ENCODE peak calls at places on chromosomes 4 and X, in nine cellular contexts. One of them, this sample, is unnamed.
A peak's percentile ranks its signal among the peaks of the same experiment; 100 is the strongest.

GRCh38 chr4:1418494-1419285 is 12.4 kb upstream of the NKX1-1 start:
- DNase-seq in stimulated activated CD8-positive, alpha-beta memory T cell treated with anti-CD3 and anti-CD28 coated beads, Interleukin-7, amount 100 ng/mL, for 24 hours: no peak
- DNase-seq in NB4: no peak
- DNase-seq in esophagus squamous epithelium: no peak
- DNase-seq in neuronal stem cell: no peak
- DNase-seq in EL: no peak
- DNase-seq in T-helper 1 cell: no peak
- DNase-seq in transverse colon: no peak
- DNase-seq in CD4-positive, CD25-positive, alpha-beta regulatory T cell: no peak
- DNase-seq in this sample: no peak

GRCh38 chr4:81465668-81466357 is 5.9 kb downstream of the RASGEF1B start:
- DNase-seq in EL: no peak
- DNase-seq in neuronal stem cell: no peak
- DNase-seq in CD4-positive, CD25-positive, alpha-beta regulatory T cell: no peak
- DNase-seq in T-helper 1 cell: no peak
- DNase-seq in NB4: no peak
- DNase-seq in esophagus squamous epithelium: no peak
- DNase-seq in stimulated activated CD8-positive, alpha-beta memory T cell treated with anti-CD3 and anti-CD28 coated beads, Interleukin-7, amount 100 ng/mL, for 24 hours: no peak
- DNase-seq in transverse colon: no peak
- DNase-seq in this sample: no peak

GRCh38 chr4:178976861-178977260 is 1534.6 kb upstream of the AGA start:
- DNase-seq in neuronal stem cell: no peak
- DNase-seq in CD4-positive, CD25-positive, alpha-beta regulatory T cell: no peak
- DNase-seq in EL: no peak
- DNase-seq in esophagus squamous epithelium: no peak
- DNase-seq in T-helper 1 cell: no peak
- DNase-seq in NB4: peak; percentile 7
- DNase-seq in transverse colon: no peak
- DNase-seq in stimulated activated CD8-positive, alpha-beta memory T cell treated with anti-CD3 and anti-CD28 coated beads, Interleukin-7, amount 100 ng/mL, for 24 hours: no peak
- DNase-seq in this sample: no peak

GRCh38 chrX:115892787-115893671 is 277.5 kb upstream of the AGTR2 start:
- DNase-seq in stimulated activated CD8-positive, alpha-beta memory T cell treated with anti-CD3 and anti-CD28 coated beads, Interleukin-7, amount 100 ng/mL, for 24 hours: no peak
- DNase-seq in CD4-positive, CD25-positive, alpha-beta regulatory T cell: no peak
- DNase-seq in transverse colon: peak; percentile 81
- DNase-seq in neuronal stem cell: no peak
- DNase-seq in T-helper 1 cell: no peak
- DNase-seq in esophagus squamous epithelium: no peak
- DNase-seq in EL: peak; percentile 10
- DNase-seq in NB4: peak; percentile 52
- DNase-seq in this sample: peak; percentile 73

GRCh38 chrX:134431894-134432293 is 28.1 kb upstream of the HPRT1 start:
- DNase-seq in neuronal stem cell: no peak
- DNase-seq in CD4-positive, CD25-positive, alpha-beta regulatory T cell: no peak
- DNase-seq in transverse colon: no peak
- DNase-seq in T-helper 1 cell: no peak
- DNase-seq in stimulated activated CD8-positive, alpha-beta memory T cell treated with anti-CD3 and anti-CD28 coated beads, Interleukin-7, amount 100 ng/mL, for 24 hours: no peak
- DNase-seq in esophagus squamous epithelium: no peak
- DNase-seq in NB4: peak; percentile 22
- DNase-seq in EL: peak; percentile 69
- DNase-seq in this sample: no peak

GRCh38 chr4:143251348-143251747 is 66.6 kb downstream of the USP38 start:
- DNase-seq in NB4: no peak
- DNase-seq in transverse colon: peak; percentile 19
- DNase-seq in neuronal stem cell: no peak
- DNase-seq in T-helper 1 cell: no peak
- DNase-seq in EL: no peak
- DNase-seq in esophagus squamous epithelium: no peak
- DNase-seq in stimulated activated CD8-positive, alpha-beta memory T cell treated with anti-CD3 and anti-CD28 coated beads, Interleukin-7, amount 100 ng/mL, for 24 hours: no peak
- DNase-seq in CD4-positive, CD25-positive, alpha-beta regulatory T cell: no peak
- DNase-seq in this sample: no peak

GRCh38 chr4:67593741-67594175 is 35.2 kb downstream of the STAP1 start:
- DNase-seq in T-helper 1 cell: no peak
- DNase-seq in neuronal stem cell: no peak
- DNase-seq in esophagus squamous epithelium: no peak
- DNase-seq in stimulated activated CD8-positive, alpha-beta memory T cell treated with anti-CD3 and anti-CD28 coated beads, Interleukin-7, amount 100 ng/mL, for 24 hours: no peak
- DNase-seq in NB4: peak; percentile 8
- DNase-seq in EL: no peak
- DNase-seq in CD4-positive, CD25-positive, alpha-beta regulatory T cell: no peak
- DNase-seq in transverse colon: no peak
- DNase-seq in this sample: no peak

GRCh38 chr4:7974425-7974824 is 34.8 kb upstream of the AFAP1 start:
- DNase-seq in esophagus squamous epithelium: no peak
- DNase-seq in NB4: no peak
- DNase-seq in transverse colon: no peak
- DNase-seq in stimulated activated CD8-positive, alpha-beta memory T cell treated with anti-CD3 and anti-CD28 coated beads, Interleukin-7, amount 100 ng/mL, for 24 hours: no peak
- DNase-seq in CD4-positive, CD25-positive, alpha-beta regulatory T cell: no peak
- DNase-seq in EL: no peak
- DNase-seq in T-helper 1 cell: no peak
- DNase-seq in neuronal stem cell: no peak
- DNase-seq in this sample: no peak

GRCh38 chr4:153344131-153345010 is at the start of gene MND1:
- DNase-seq in esophagus squamous epithelium: peak; percentile 7
- DNase-seq in neuronal stem cell: peak; percentile 92
- DNase-seq in EL: peak; percentile 87
- DNase-seq in CD4-positive, CD25-positive, alpha-beta regulatory T cell: peak; percentile 86
- DNase-seq in transverse colon: peak; percentile 86
- DNase-seq in stimulated activated CD8-positive, alpha-beta memory T cell treated with anti-CD3 and anti-CD28 coated beads, Interleukin-7, amount 100 ng/mL, for 24 hours: peak; percentile 85
- DNase-seq in T-helper 1 cell: peak; percentile 86
- DNase-seq in NB4: peak; percentile 94
- DNase-seq in this sample: peak; percentile 93

GRCh38 chrX:47664737-47665136 is 5.8 kb upstream of the UXT start:
- DNase-seq in T-helper 1 cell: no peak
- DNase-seq in stimulated activated CD8-positive, alpha-beta memory T cell treated with anti-CD3 and anti-CD28 coated beads, Interleukin-7, amount 100 ng/mL, for 24 hours: no peak
- DNase-seq in esophagus squamous epithelium: no peak
- DNase-seq in EL: peak; percentile 6
- DNase-seq in NB4: no peak
- DNase-seq in neuronal stem cell: no peak
- DNase-seq in CD4-positive, CD25-positive, alpha-beta regulatory T cell: no peak
- DNase-seq in transverse colon: no peak
- DNase-seq in this sample: no peak

GRCh38 chr4:108637856-108638255 is 12.5 kb upstream of the OSTC start:
- DNase-seq in neuronal stem cell: no peak
- DNase-seq in transverse colon: no peak
- DNase-seq in CD4-positive, CD25-positive, alpha-beta regulatory T cell: no peak
- DNase-seq in stimulated activated CD8-positive, alpha-beta memory T cell treated with anti-CD3 and anti-CD28 coated beads, Interleukin-7, amount 100 ng/mL, for 24 hours: no peak
- DNase-seq in T-helper 1 cell: no peak
- DNase-seq in EL: no peak
- DNase-seq in NB4: no peak
- DNase-seq in esophagus squamous epithelium: no peak
- DNase-seq in this sample: no peak

GRCh38 chr4:150849016-150849415 is 166.1 kb downstream of the LRBA start:
- DNase-seq in transverse colon: no peak
- DNase-seq in EL: no peak
- DNase-seq in NB4: no peak
- DNase-seq in neuronal stem cell: no peak
- DNase-seq in CD4-positive, CD25-positive, alpha-beta regulatory T cell: no peak
- DNase-seq in esophagus squamous epithelium: no peak
- DNase-seq in stimulated activated CD8-positive, alpha-beta memory T cell treated with anti-CD3 and anti-CD28 coated beads, Interleukin-7, amount 100 ng/mL, for 24 hours: no peak
- DNase-seq in T-helper 1 cell: no peak
- DNase-seq in this sample: no peak

GRCh38 chr4:107988763-107989035 is 990 bp upstream of the HADH start:
- DNase-seq in NB4: no peak
- DNase-seq in T-helper 1 cell: no peak
- DNase-seq in esophagus squamous epithelium: no peak
- DNase-seq in transverse colon: peak; percentile 17
- DNase-seq in EL: no peak
- DNase-seq in CD4-positive, CD25-positive, alpha-beta regulatory T cell: no peak
- DNase-seq in neuronal stem cell: no peak
- DNase-seq in stimulated activated CD8-positive, alpha-beta memory T cell treated with anti-CD3 and anti-CD28 coated beads, Interleukin-7, amount 100 ng/mL, for 24 hours: no peak
- DNase-seq in this sample: no peak

GRCh38 chr4:119034276-119035008 is 101.2 kb upstream of the MYOZ2 start:
- DNase-seq in NB4: no peak
- DNase-seq in esophagus squamous epithelium: no peak
- DNase-seq in EL: peak; percentile 30
- DNase-seq in T-helper 1 cell: no peak
- DNase-seq in transverse colon: no peak
- DNase-seq in CD4-positive, CD25-positive, alpha-beta regulatory T cell: no peak
- DNase-seq in neuronal stem cell: no peak
- DNase-seq in stimulated activated CD8-positive, alpha-beta memory T cell treated with anti-CD3 and anti-CD28 coated beads, Interleukin-7, amount 100 ng/mL, for 24 hours: no peak
- DNase-seq in this sample: no peak

GRCh38 chr4:159443975-159444374 is 341.1 kb downstream of the RAPGEF2 start:
- DNase-seq in CD4-positive, CD25-positive, alpha-beta regulatory T cell: no peak
- DNase-seq in T-helper 1 cell: no peak
- DNase-seq in esophagus squamous epithelium: no peak
- DNase-seq in NB4: no peak
- DNase-seq in stimulated activated CD8-positive, alpha-beta memory T cell treated with anti-CD3 and anti-CD28 coated beads, Interleukin-7, amount 100 ng/mL, for 24 hours: no peak
- DNase-seq in transverse colon: no peak
- DNase-seq in EL: no peak
- DNase-seq in neuronal stem cell: no peak
- DNase-seq in this sample: no peak

GRCh38 chr4:52951016-52951415 is 88.9 kb downstream of the RASL11B start:
- DNase-seq in T-helper 1 cell: no peak
- DNase-seq in EL: no peak
- DNase-seq in transverse colon: no peak
- DNase-seq in NB4: no peak
- DNase-seq in neuronal stem cell: no peak
- DNase-seq in esophagus squamous epithelium: no peak
- DNase-seq in stimulated activated CD8-positive, alpha-beta memory T cell treated with anti-CD3 and anti-CD28 coated beads, Interleukin-7, amount 100 ng/mL, for 24 hours: no peak
- DNase-seq in CD4-positive, CD25-positive, alpha-beta regulatory T cell: no peak
- DNase-seq in this sample: no peak

GRCh38 chr4:36343501-36343900 is 62.1 kb downstream of the DTHD1 start:
- DNase-seq in neuronal stem cell: no peak
- DNase-seq in T-helper 1 cell: no peak
- DNase-seq in NB4: no peak
- DNase-seq in transverse colon: no peak
- DNase-seq in EL: no peak
- DNase-seq in esophagus squamous epithelium: no peak
- DNase-seq in CD4-positive, CD25-positive, alpha-beta regulatory T cell: no peak
- DNase-seq in stimulated activated CD8-positive, alpha-beta memory T cell treated with anti-CD3 and anti-CD28 coated beads, Interleukin-7, amount 100 ng/mL, for 24 hours: no peak
- DNase-seq in this sample: no peak

GRCh38 chr4:8915201-8916200 is 43.9 kb upstream of the HMX1 start:
- DNase-seq in T-helper 1 cell: no peak
- DNase-seq in esophagus squamous epithelium: no peak
- DNase-seq in stimulated activated CD8-positive, alpha-beta memory T cell treated with anti-CD3 and anti-CD28 coated beads, Interleukin-7, amount 100 ng/mL, for 24 hours: no peak
- DNase-seq in transverse colon: no peak
- DNase-seq in EL: no peak
- DNase-seq in NB4: peak; percentile 1
- DNase-seq in neuronal stem cell: no peak
- DNase-seq in CD4-positive, CD25-positive, alpha-beta regulatory T cell: no peak
- DNase-seq in this sample: no peak

GRCh38 chrX:46837543-46838481 is 969 bp downstream of the RP2 start:
- DNase-seq in transverse colon: no peak
- DNase-seq in CD4-positive, CD25-positive, alpha-beta regulatory T cell: peak; percentile 19
- DNase-seq in EL: peak; percentile 37
- DNase-seq in T-helper 1 cell: peak; percentile 20
- DNase-seq in esophagus squamous epithelium: no peak
- DNase-seq in NB4: peak; percentile 55
- DNase-seq in stimulated activated CD8-positive, alpha-beta memory T cell treated with anti-CD3 and anti-CD28 coated beads, Interleukin-7, amount 100 ng/mL, for 24 hours: no peak
- DNase-seq in neuronal stem cell: no peak
- DNase-seq in this sample: peak; percentile 22

GRCh38 chrX:70479197-70479969 is 34.7 kb downstream of the DLG3 start:
- DNase-seq in T-helper 1 cell: no peak
- DNase-seq in neuronal stem cell: no peak
- DNase-seq in esophagus squamous epithelium: no peak
- DNase-seq in transverse colon: peak; percentile 48
- DNase-seq in CD4-positive, CD25-positive, alpha-beta regulatory T cell: no peak
- DNase-seq in EL: peak; percentile 67
- DNase-seq in stimulated activated CD8-positive, alpha-beta memory T cell treated with anti-CD3 and anti-CD28 coated beads, Interleukin-7, amount 100 ng/mL, for 24 hours: no peak
- DNase-seq in NB4: peak; percentile 45
- DNase-seq in this sample: no peak

GRCh38 chr4:77220841-77221613 is 64.0 kb downstream of the CCNG2 start:
- DNase-seq in stimulated activated CD8-positive, alpha-beta memory T cell treated with anti-CD3 and anti-CD28 coated beads, Interleukin-7, amount 100 ng/mL, for 24 hours: no peak
- DNase-seq in T-helper 1 cell: no peak
- DNase-seq in esophagus squamous epithelium: no peak
- DNase-seq in neuronal stem cell: no peak
- DNase-seq in CD4-positive, CD25-positive, alpha-beta regulatory T cell: no peak
- DNase-seq in EL: no peak
- DNase-seq in transverse colon: no peak
- DNase-seq in NB4: no peak
- DNase-seq in this sample: no peak

GRCh38 chrX:45851434-45851991 is 650.8 kb upstream of the DIPK2B start:
- DNase-seq in neuronal stem cell: no peak
- DNase-seq in esophagus squamous epithelium: no peak
- DNase-seq in NB4: peak; percentile 82
- DNase-seq in stimulated activated CD8-positive, alpha-beta memory T cell treated with anti-CD3 and anti-CD28 coated beads, Interleukin-7, amount 100 ng/mL, for 24 hours: peak; percentile 23
- DNase-seq in CD4-positive, CD25-positive, alpha-beta regulatory T cell: peak; percentile 40
- DNase-seq in transverse colon: peak; percentile 27
- DNase-seq in T-helper 1 cell: peak; percentile 39
- DNase-seq in EL: peak; percentile 50
- DNase-seq in this sample: no peak

GRCh38 chr4:47525154-47525819 is 40.2 kb downstream of the ATP10D start:
- DNase-seq in neuronal stem cell: no peak
- DNase-seq in T-helper 1 cell: no peak
- DNase-seq in esophagus squamous epithelium: no peak
- DNase-seq in transverse colon: no peak
- DNase-seq in CD4-positive, CD25-positive, alpha-beta regulatory T cell: no peak
- DNase-seq in EL: peak; percentile 94
- DNase-seq in NB4: no peak
- DNase-seq in stimulated activated CD8-positive, alpha-beta memory T cell treated with anti-CD3 and anti-CD28 coated beads, Interleukin-7, amount 100 ng/mL, for 24 hours: no peak
- DNase-seq in this sample: no peak

GRCh38 chr4:11739992-11740391 is 311.3 kb upstream of the HS3ST1 start:
- DNase-seq in transverse colon: no peak
- DNase-seq in stimulated activated CD8-positive, alpha-beta memory T cell treated with anti-CD3 and anti-CD28 coated beads, Interleukin-7, amount 100 ng/mL, for 24 hours: no peak
- DNase-seq in neuronal stem cell: no peak
- DNase-seq in NB4: no peak
- DNase-seq in CD4-positive, CD25-positive, alpha-beta regulatory T cell: no peak
- DNase-seq in T-helper 1 cell: no peak
- DNase-seq in EL: no peak
- DNase-seq in esophagus squamous epithelium: no peak
- DNase-seq in this sample: no peak

GRCh38 chr4:116546759-116547158 is 538.6 kb downstream of the TRAM1L1 start:
- DNase-seq in CD4-positive, CD25-positive, alpha-beta regulatory T cell: no peak
- DNase-seq in stimulated activated CD8-positive, alpha-beta memory T cell treated with anti-CD3 and anti-CD28 coated beads, Interleukin-7, amount 100 ng/mL, for 24 hours: no peak
- DNase-seq in transverse colon: no peak
- DNase-seq in neuronal stem cell: no peak
- DNase-seq in EL: no peak
- DNase-seq in NB4: no peak
- DNase-seq in esophagus squamous epithelium: no peak
- DNase-seq in T-helper 1 cell: no peak
- DNase-seq in this sample: no peak

GRCh38 chrX:3518870-3519269 is 172.4 kb upstream of the MXRA5 start:
- DNase-seq in EL: peak; percentile 92
- DNase-seq in NB4: no peak
- DNase-seq in T-helper 1 cell: no peak
- DNase-seq in CD4-positive, CD25-positive, alpha-beta regulatory T cell: no peak
- DNase-seq in esophagus squamous epithelium: no peak
- DNase-seq in neuronal stem cell: no peak
- DNase-seq in transverse colon: peak; percentile 18
- DNase-seq in stimulated activated CD8-positive, alpha-beta memory T cell treated with anti-CD3 and anti-CD28 coated beads, Interleukin-7, amount 100 ng/mL, for 24 hours: no peak
- DNase-seq in this sample: no peak

GRCh38 chr4:29571322-29571721 is 1148.8 kb upstream of the PCDH7 start:
- DNase-seq in EL: peak; percentile 17
- DNase-seq in CD4-positive, CD25-positive, alpha-beta regulatory T cell: no peak
- DNase-seq in transverse colon: no peak
- DNase-seq in T-helper 1 cell: no peak
- DNase-seq in NB4: no peak
- DNase-seq in stimulated activated CD8-positive, alpha-beta memory T cell treated with anti-CD3 and anti-CD28 coated beads, Interleukin-7, amount 100 ng/mL, for 24 hours: no peak
- DNase-seq in neuronal stem cell: no peak
- DNase-seq in esophagus squamous epithelium: no peak
- DNase-seq in this sample: no peak

This sample was measured in memory B cell.